ENCODE peak calls at places on chromosome 9, in eight cellular contexts. Q is SW 1271; W is activated naive CD4-positive, alpha-beta T cell; I is fibroblast of mammary gland; V is left cardiac atrium; Y is LHCN-M2; P is fibroblast of pulmonary artery; O is pancreas. H is an unnamed sample.

GRCh38 chr9:110575169-110575568 is 4.4 kb downstream of the SVEP1 start:
- DNase-seq in Q (no peak), W (no peak), I (peak), V (peak), Y (no peak), P (no peak), O (no peak), H (no peak)

GRCh38 chr9:22030101-22030598 is 21.0 kb upstream of the CDKN2B start:
- DNase-seq in Q (no peak), W (no peak), I (peak), V (no peak), Y (peak), P (peak), O (no peak), H (no peak)

GRCh38 chr9:37026085-37026935 is 7.8 kb downstream of the PAX5 start:
- DNase-seq in Q (no peak), W (no peak), I (no peak), V (no peak), Y (no peak), P (no peak), O (peak), H (no peak)

GRCh38 chr9:127754099-127754760 is 19.1 kb upstream of the TOR2A start:
- DNase-seq in Q (no peak), W (no peak), I (no peak), V (no peak), Y (no peak), P (no peak), O (no peak), H (no peak)

GRCh38 chr9:15909297-15909696 is 356.5 kb downstream of the CCDC171 start:
- DNase-seq in Q (no peak), W (no peak), I (peak), V (no peak), Y (peak), P (peak), O (no peak), H (no peak)

GRCh38 chr9:119412399-119412798 is 43.2 kb upstream of the BRINP1 start:
- DNase-seq in Q (no peak), W (no peak), I (no peak), V (no peak), Y (no peak), P (no peak), O (no peak), H (no peak)

GRCh38 chr9:12538842-12539584 is 154.2 kb upstream of the TYRP1 start:
- DNase-seq in Q (no peak), W (no peak), I (no peak), V (peak), Y (no peak), P (no peak), O (peak), H (no peak)

GRCh38 chr9:438961-439768 is 224.5 kb downstream of the DOCK8 start:
- DNase-seq in Q (no peak), W (no peak), I (peak), V (peak), Y (no peak), P (peak), O (peak), H (no peak)

GRCh38 chr9:105912157-105912867 is 218.0 kb downstream of the TMEM38B start:
- DNase-seq in Q (no peak), W (no peak), I (no peak), V (no peak), Y (no peak), P (no peak), O (no peak), H (no peak)

GRCh38 chr9:35510745-35511428 is 21.0 kb downstream of the RUSC2 start:
- DNase-seq in Q (peak), W (no peak), I (peak), V (peak), Y (peak), P (peak), O (no peak), H (peak)

GRCh38 chr9:3459076-3459475 is 66.7 kb downstream of the RFX3 start:
- DNase-seq in Q (no peak), W (no peak), I (peak), V (no peak), Y (peak), P (no peak), O (no peak), H (no peak)

GRCh38 chr9:129278391-129279237 is 100.6 kb upstream of the IER5L start:
- DNase-seq in Q (no peak), W (no peak), I (peak), V (no peak), Y (peak), P (peak), O (no peak), H (peak)

GRCh38 chr9:111937781-111938426 is 41.3 kb downstream of the UGCG start:
- DNase-seq in Q (no peak), W (no peak), I (peak), V (peak), Y (no peak), P (peak), O (no peak), H (no peak)

GRCh38 chr9:21936161-21936560 is 58.0 kb downstream of the CDKN2A start:
- DNase-seq in Q (no peak), W (no peak), I (peak), V (no peak), Y (no peak), P (peak), O (no peak), H (no peak)

GRCh38 chr9:121598167-121599000 is 53.0 kb upstream of the DAB2IP start:
- DNase-seq in Q (no peak), W (no peak), I (peak), V (peak), Y (peak), P (peak), O (peak), H (no peak)

GRCh38 chr9:129006328-129007034 is 21.6 kb downstream of the SH3GLB2 start:
- DNase-seq in Q (peak), W (no peak), I (peak), V (peak), Y (peak), P (peak), O (peak), H (no peak)

GRCh38 chr9:110575952-110576351 is 3.6 kb downstream of the SVEP1 start:
- DNase-seq in Q (no peak), W (no peak), I (no peak), V (no peak), Y (no peak), P (peak), O (no peak), H (no peak)

GRCh38 chr9:105187781-105188180 is 56.7 kb upstream of the SLC44A1 start:
- DNase-seq in Q (no peak), W (no peak), I (peak), V (no peak), Y (peak), P (peak), O (no peak), H (no peak)

GRCh38 chr9:109253241-109253636 is 67.6 kb downstream of the EPB41L4B start:
- DNase-seq in Q (no peak), W (no peak), I (no peak), V (no peak), Y (no peak), P (no peak), O (no peak), H (no peak)

GRCh38 chr9:110602281-110602680 is 22.7 kb upstream of the SVEP1 start:
- DNase-seq in Q (no peak), W (no peak), I (peak), V (no peak), Y (peak), P (no peak), O (no peak), H (no peak)

GRCh38 chr9:93380410-93381060 is 71.0 kb upstream of the FAM120A start:
- DNase-seq in Q (no peak), W (no peak), I (no peak), V (no peak), Y (no peak), P (no peak), O (no peak), H (no peak)

GRCh38 chr9:112299514-112299913 is 33.9 kb downstream of the PTBP3 start:
- DNase-seq in Q (no peak), W (no peak), I (peak), V (no peak), Y (peak), P (peak), O (no peak), H (no peak)

GRCh38 chr9:124013263-124014211 is 2.0 kb downstream of the LHX2 start:
- DNase-seq in Q (no peak), W (no peak), I (no peak), V (no peak), Y (no peak), P (no peak), O (no peak), H (no peak)

GRCh38 chr9:73039253-73039915 is 86.5 kb upstream of the ALDH1A1 start:
- DNase-seq in Q (no peak), W (no peak), I (peak), V (no peak), Y (peak), P (peak), O (no peak), H (no peak)

GRCh38 chr9:93675336-93676150 is 99.2 kb downstream of the PHF2 start:
- DNase-seq in Q (no peak), W (no peak), I (no peak), V (peak), Y (no peak), P (no peak), O (peak), H (no peak)

GRCh38 chr9:119020284-119020683 is 349.0 kb downstream of the BRINP1 start:
- DNase-seq in Q (no peak), W (no peak), I (peak), V (peak), Y (no peak), P (no peak), O (no peak), H (no peak)